ENCODE peak calls at places on chromosomes 16 and 17, in ten cellular contexts. W, I, K, J, G, R, Z, S, P and N are unnamed samples. For H3K9me3, the result is how much of the 10 kb centered on the place peaks cover.

GRCh38 chr17:2018716-2019490 is 6.2 kb downstream of the RTN4RL1 start:
- DNase-seq in I (no peak), K (no peak), Z (no peak), G (no peak), R (no peak), J (no peak), W (no peak), S (no peak), P (no peak), N (no peak)

GRCh38 chr17:7251330-7252175 is at the start of gene CTDNEP1:
- DNase-seq in J (peak), G (peak), K (peak), I (peak), P (peak), W (peak), S (peak), Z (peak), R (peak), N (peak)

GRCh38 chr17:13127921-13128582 is 110.2 kb upstream of the ELAC2 start:
- DNase-seq in J (peak), P (no peak), Z (no peak), W (no peak), I (no peak), S (no peak), K (no peak), G (no peak), R (no peak), N (no peak)

GRCh38 chr17:6496116-6496481 is 51.8 kb downstream of the PIMREG start:
- DNase-seq in G (no peak), K (no peak), P (peak), J (peak), R (peak), S (peak), I (no peak), Z (no peak), W (peak), N (no peak)

GRCh38 chr16:61900482-61900881 is 135.8 kb downstream of the CDH8 start:
- DNase-seq in K (no peak), P (no peak), W (no peak), Z (no peak), R (peak), G (no peak), S (no peak), J (no peak), I (no peak), N (no peak)

GRCh38 chr16:5036228-5037156 is 2.8 kb upstream of the NAGPA start:
- DNase-seq in I (no peak), G (no peak), K (no peak), Z (no peak), P (no peak), J (no peak), S (no peak), R (peak), W (peak), N (no peak)

GRCh38 chr17:9057310-9057709 is 36.0 kb downstream of the NTN1 start:
- DNase-seq in Z (no peak), J (no peak), S (peak), R (no peak), I (no peak), W (no peak), P (no peak), K (no peak), G (no peak), N (no peak)

GRCh38 chr16:76913046-76913445 is 277.9 kb upstream of the MON1B start:
- DNase-seq in Z (no peak), W (no peak), S (no peak), K (no peak), G (no peak), J (no peak), I (no peak), P (no peak), R (no peak), N (no peak)

GRCh38 chr16:69133555-69133954 is 1.1 kb downstream of the UTP4 start:
- DNase-seq in W (no peak), I (no peak), S (no peak), P (no peak), Z (no peak), J (no peak), G (no peak), K (no peak), R (no peak), N (no peak)

GRCh38 chr16:84928679-84929420 is 82.5 kb downstream of the ZDHHC7 start:
- DNase-seq in J (no peak), K (peak), I (no peak), W (peak), S (peak), Z (peak), P (peak), R (peak), G (no peak), N (no peak)

GRCh38 chr17:50259484-50260324 is 14.6 kb upstream of the TMEM92 start:
- DNase-seq in S (peak), W (peak), K (no peak), I (no peak), G (no peak), Z (no peak), P (no peak), R (no peak), J (no peak), N (no peak)

GRCh38 chr17:63275318-63275967 is 170.7 kb downstream of the CYB561 start:
- DNase-seq in I (peak), K (peak), R (peak), S (no peak), W (no peak), J (no peak), P (no peak), Z (no peak), G (peak), N (no peak)

GRCh38 chr17:79498854-79499253 is 112.0 kb downstream of the RBFOX3 start:
- DNase-seq in K (no peak), G (no peak), I (no peak), J (no peak), W (no peak), S (no peak), R (no peak), P (no peak), Z (no peak), N (no peak)

GRCh38 chr16:760498-761343 is at the start of gene MSLN:
- DNase-seq in I (no peak), P (no peak), Z (no peak), J (no peak), K (no peak), W (peak), S (no peak), R (no peak), G (no peak), N (peak)

GRCh38 chr17:81863833-81864768 is 3.8 kb upstream of the P4HB start:
- DNase-seq in P (no peak), R (no peak), S (no peak), G (no peak), Z (no peak), W (no peak), J (no peak), I (no peak), K (no peak), N (no peak)

GRCh38 chr16:85699628-85700027 is 10.9 kb upstream of the GINS2 start:
- DNase-seq in W (no peak), R (peak), K (peak), J (no peak), S (no peak), Z (no peak), P (no peak), I (no peak), G (no peak), N (no peak)

GRCh38 chr17:45225964-45226530 is 4.4 kb downstream of the FMNL1 start:
- DNase-seq in G (no peak), P (no peak), R (no peak), S (peak), J (no peak), I (no peak), K (no peak), Z (peak), W (peak), N (peak)

GRCh38 chr17:59572301-59572924 is 7.0 kb downstream of the DHX40 start:
- DNase-seq in J (no peak), W (no peak), G (no peak), P (no peak), K (peak), Z (no peak), S (no peak), R (peak), I (no peak), N (no peak)

GRCh38 chr17:39591958-39592954 is 15.5 kb downstream of the NEUROD2 start:
- DNase-seq in Z (no peak), P (peak), W (peak), G (no peak), I (no peak), J (peak), S (no peak), K (peak), R (peak), N (no peak)

GRCh38 chr16:19691161-19691850 is 26.7 kb downstream of the KNOP1 start:
- DNase-seq in P (peak), W (no peak), J (no peak), Z (no peak), K (peak), G (no peak), R (no peak), I (no peak), S (no peak), N (no peak)

GRCh38 chr16:85350973-85351372 is 238.7 kb upstream of the CIBAR2 start:
- DNase-seq in R (peak), J (no peak), Z (peak), I (peak), W (peak), K (peak), S (peak), P (peak), G (peak), N (peak)

GRCh38 chr17:63537001-63537400 is 13.3 kb upstream of the DCAF7 start:
- DNase-seq in J (no peak), Z (no peak), I (no peak), R (no peak), S (peak), K (no peak), W (no peak), P (no peak), G (no peak), N (no peak)

GRCh38 chr17:60155427-60155814 is 5.6 kb downstream of the CA4 start:
- DNase-seq in S (no peak), G (no peak), W (no peak), Z (no peak), J (no peak), I (no peak), R (no peak), P (no peak), K (no peak), N (no peak)

GRCh38 chr17:21113706-21114105 is 13.1 kb upstream of the DHRS7B start:
- DNase-seq in W (no peak), J (no peak), I (no peak), K (no peak), P (no peak), R (no peak), S (no peak), G (no peak), Z (no peak), N (no peak)

GRCh38 chr17:44039829-44040635 is 25.3 kb upstream of the TMEM101 start:
- DNase-seq in Z (no peak), K (peak), I (no peak), W (no peak), G (no peak), S (no peak), J (no peak), P (no peak), R (no peak), N (no peak)

GRCh38 chr17:82246040-82246364 is 17.2 kb downstream of the SLC16A3 start:
- DNase-seq in S (no peak), J (no peak), P (no peak), G (no peak), W (peak), I (no peak), R (no peak), Z (no peak), K (no peak), N (peak)

GRCh38 chr17:82838386-82839063 is 1.3 kb downstream of the ZNF750 start:
- DNase-seq in J (no peak), I (no peak), S (no peak), W (no peak), P (no peak), G (no peak), R (peak), K (peak), Z (no peak), N (no peak)

GRCh38 chr16:85798901-85799496 is 345 bp downstream of the EMC8 start:
- DNase-seq in W (peak), J (no peak), S (no peak), Z (no peak), K (peak), I (no peak), G (no peak), P (no peak), R (peak), N (peak)

GRCh38 chr16:6573577-6573976 is 759.1 kb upstream of the RBFOX1 start:
- DNase-seq in I (no peak), R (no peak), G (no peak), P (no peak), S (no peak), W (no peak), K (no peak), J (peak), Z (no peak), N (no peak)

GRCh38 chr17:40417258-40417608 is 463 bp downstream of the TOP2A start:
- DNase-seq in Z (no peak), G (no peak), P (no peak), S (no peak), K (peak), R (no peak), I (no peak), J (peak), W (no peak), N (no peak)

GRCh38 chr16:85092309-85092708 is 20.0 kb downstream of the CIBAR2 start:
- DNase-seq in Z (no peak), S (no peak), J (no peak), I (no peak), R (no peak), W (no peak), G (no peak), P (no peak), K (no peak), N (no peak)

GRCh38 chr16:74480150-74481029 is 59.1 kb upstream of the CLEC18B start:
- DNase-seq in W (no peak), J (peak), Z (no peak), I (no peak), S (no peak), K (no peak), G (peak), R (peak), P (no peak), N (no peak)

GRCh38 chr17:81867123-81867951 is 3.8 kb downstream of the ARHGDIA start:
- DNase-seq in K (peak), W (peak), R (peak), J (peak), P (peak), I (no peak), Z (no peak), S (no peak), G (no peak), N (no peak)

DNA sequence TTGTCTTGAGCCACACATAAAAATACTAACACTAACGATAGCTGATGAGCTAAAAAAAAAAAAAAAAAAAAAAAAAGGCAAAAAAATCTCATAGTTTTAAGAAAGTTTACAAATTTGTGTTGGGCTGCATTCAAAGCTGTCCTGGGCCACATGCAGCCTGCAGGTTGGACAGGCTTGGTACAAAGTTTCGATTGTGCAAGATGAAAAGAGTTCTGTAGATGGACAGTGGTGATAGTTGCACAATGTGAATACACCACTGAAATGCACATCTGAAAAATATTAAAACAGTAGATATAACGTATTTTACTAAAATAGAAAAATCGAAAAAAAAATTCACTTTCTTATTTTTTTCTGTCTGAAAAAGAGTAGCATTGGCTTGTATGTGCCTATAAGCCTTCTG is 42.9 kb downstream of the AMFR start:
- DNase-seq in R (no peak), K (no peak), J (no peak), W (no peak), S (no peak), P (no peak), G (no peak), I (no peak), Z (no peak), N (no peak)
- H3K4me3 ChIP-seq in R (no peak), K (no peak), J (no peak), W (no peak), S (no peak), P (no peak), G (no peak), I (no peak), Z (no peak), N (no peak)

DNA sequence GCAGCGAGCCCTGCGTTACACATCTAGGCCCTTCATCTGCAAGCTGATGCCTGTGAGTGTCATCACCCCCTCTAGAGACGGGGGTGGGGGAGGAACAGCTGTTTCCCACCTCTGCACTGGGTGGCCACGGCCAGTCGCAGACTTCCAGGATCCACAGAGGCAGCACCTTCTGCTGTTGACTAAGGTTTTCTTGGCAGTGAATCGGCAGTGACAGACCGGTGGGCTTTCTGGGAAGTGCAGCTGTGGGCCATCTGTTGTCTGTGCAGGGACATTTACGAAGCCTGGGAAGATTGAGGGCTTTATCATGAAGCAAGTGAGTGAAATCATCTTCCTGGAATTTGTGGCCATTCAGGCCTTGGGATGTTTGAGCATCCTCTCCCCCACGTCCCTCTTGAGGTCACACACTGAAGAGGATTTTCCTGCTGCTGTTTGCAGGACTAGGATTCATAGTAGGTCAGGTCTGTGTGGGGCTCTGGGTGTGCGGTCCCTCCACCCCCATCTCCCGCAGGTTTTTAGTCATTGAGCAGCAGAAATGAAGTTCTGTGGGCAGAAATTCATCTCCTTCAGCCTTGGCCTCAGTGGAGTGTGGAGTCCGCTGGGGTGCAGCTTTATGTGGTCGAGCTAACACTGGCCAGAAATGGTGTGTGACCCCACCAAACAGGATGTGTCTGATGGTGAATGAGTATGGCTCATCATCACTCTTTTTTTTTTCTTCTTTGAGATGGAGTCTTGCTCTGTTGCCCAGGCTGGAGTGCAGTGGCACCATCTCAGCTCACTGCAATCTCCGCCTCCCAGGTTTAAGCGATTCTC is 12.0 kb downstream of the PGS1 start:
- DNase-seq in I (peak), R (peak), J (no peak), W (no peak), K (peak), Z (no peak), S (no peak), G (no peak), P (no peak), N (no peak)
- TF ChIP-seq CTCF in I (peak), R (no peak), J (peak), W (no peak), K (peak), Z (no peak), S (no peak), G (no peak), P (no peak), N (no peak)

GRCh38 chr16:10391339-10391738 is 5.5 kb downstream of the ATF7IP2 start:
- DNase-seq in G (no peak), S (no peak), Z (no peak), P (no peak), J (no peak), K (no peak), W (no peak), I (no peak), R (no peak), N (no peak)
- H3K9me3 ChIP-seq in G (under half), S (under half), Z (under half), P (under half), J (under half), K (under half), W (under half), I (under half), R (under half), N (under half)

DNA sequence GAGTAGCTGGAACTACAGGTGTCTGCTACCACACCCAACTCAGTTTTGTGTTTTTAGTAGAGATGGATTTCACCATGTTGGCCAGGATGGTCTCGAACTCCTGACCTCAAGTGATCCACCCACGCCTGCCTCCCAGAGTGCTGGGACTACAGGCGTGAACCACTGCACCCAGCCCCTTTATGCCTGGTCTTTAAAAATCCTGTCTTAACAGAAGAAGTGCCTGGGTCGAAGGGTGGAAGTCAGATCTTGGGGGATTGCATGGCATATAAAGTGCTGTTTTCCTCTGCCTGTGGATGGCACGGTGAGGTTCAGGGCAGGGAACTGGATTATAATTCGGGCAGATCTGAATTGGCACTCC is 30.3 kb downstream of the ZC3H18 start:
- DNase-seq in J (no peak), P (no peak), R (no peak), K (no peak), G (no peak), Z (no peak), I (no peak), S (no peak), W (no peak), N (no peak)
- H3K4me3 ChIP-seq in J (no peak), P (no peak), R (no peak), K (no peak), G (no peak), Z (no peak), I (no peak), S (no peak), W (no peak), N (no peak)

DNA sequence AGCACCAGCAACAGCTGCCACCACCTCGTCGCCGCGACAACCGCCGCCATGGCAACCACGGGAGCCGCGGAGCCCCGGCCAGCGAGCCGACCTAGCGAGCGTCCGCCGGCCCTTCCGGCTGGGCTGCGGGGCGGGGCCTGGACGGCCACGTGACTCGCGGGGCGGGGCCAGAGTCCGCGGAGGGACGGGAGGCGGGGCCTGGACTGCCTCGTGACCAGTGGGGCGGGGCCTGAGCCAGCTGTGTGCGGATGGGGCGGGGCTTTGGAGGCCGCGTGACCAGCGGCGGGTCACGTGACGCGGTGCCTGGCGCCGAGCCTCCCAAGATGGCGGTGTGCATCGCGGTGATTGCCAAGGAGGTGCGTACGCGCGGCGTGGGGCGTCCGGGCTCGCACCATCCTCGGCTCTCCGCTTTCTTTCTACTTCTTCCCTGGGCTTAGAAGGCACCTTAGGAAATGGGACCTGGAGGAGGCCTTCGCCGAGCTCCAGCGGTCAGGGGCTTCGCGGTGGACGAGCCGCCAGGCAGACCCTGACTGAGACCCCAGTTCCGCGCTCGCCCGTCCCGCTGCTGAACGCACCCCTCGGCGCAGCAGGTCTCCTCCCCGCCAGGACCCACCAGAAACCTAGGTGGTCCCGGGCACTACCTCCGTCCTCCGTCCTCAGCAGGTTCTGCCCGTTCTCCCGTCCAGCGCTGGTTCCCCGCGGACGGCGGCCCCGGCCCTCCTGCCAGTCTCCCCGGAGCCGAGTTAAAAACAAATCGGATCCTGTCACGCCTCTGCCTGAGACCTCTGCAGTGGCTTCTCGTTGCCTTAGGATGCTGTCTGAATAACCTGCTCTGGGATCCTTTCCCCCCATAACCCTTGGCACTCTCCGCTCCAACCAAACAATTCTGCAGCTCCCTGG is at the start of the genes GALNS and TRAPPC2L:
- DNase-seq in Z (peak), P (peak), J (peak), R (peak), K (peak), I (peak), S (peak), G (peak), W (peak), N (peak)
- TF ChIP-seq CTCF in Z (no peak), P (no peak), J (no peak), R (no peak), K (no peak), I (no peak), S (no peak), G (peak), W (no peak), N (no peak)